ENCODE peak calls at places on chromosomes 7 and 10, in five cellular contexts. Q is IMR-90; P is adrenal gland; W is brain microvascular endothelial cell; O is CD8-positive, alpha-beta T cell. Y is an unnamed sample.

GRCh38 chr7:141754939-141755338 is 9.0 kb upstream of the TAS2R3 start:
- DNase-seq in Q (no peak), W (no peak), P (no peak), O (no peak), Y (no peak)

GRCh38 chr7:40525764-40526163 is 391.0 kb downstream of the SUGCT start:
- DNase-seq in Q (no peak), W (no peak), P (no peak), O (no peak), Y (no peak)

GRCh38 chr7:45000096-45001032 is at the start of gene CCM2:
- DNase-seq in O (no peak), W (no peak), P (peak), Q (peak), Y (no peak)

GRCh38 chr7:130974794-130975193 is 240.8 kb upstream of the KLF14 start:
- DNase-seq in W (no peak), O (no peak), P (no peak), Q (no peak), Y (no peak)

GRCh38 chr7:129948877-129949291 is 3.9 kb downstream of the UBE2H start:
- DNase-seq in Q (peak), W (peak), P (peak), O (peak), Y (peak)

GRCh38 chr7:30241767-30242166 is 42.6 kb upstream of the ZNRF2 start:
- DNase-seq in Q (no peak), W (no peak), O (no peak), P (no peak), Y (no peak)

GRCh38 chr7:11951909-11952308 is 119.9 kb upstream of the THSD7A start:
- DNase-seq in P (no peak), O (no peak), W (no peak), Q (no peak), Y (no peak)

GRCh38 chr10:24357344-24358021 is 148.5 kb downstream of the KIAA1217 start:
- DNase-seq in O (no peak), W (no peak), P (no peak), Q (no peak), Y (no peak)

GRCh38 chr7:22147113-22147512 is 201.4 kb upstream of the CDCA7L start:
- DNase-seq in O (no peak), P (no peak), Q (no peak), W (no peak), Y (no peak)

GRCh38 chr10:78505657-78506056 is 472.0 kb downstream of the RPS24 start:
- DNase-seq in W (no peak), Q (peak), O (no peak), P (no peak), Y (no peak)

GRCh38 chr10:91589015-91589655 is 43.7 kb downstream of the PPP1R3C start:
- DNase-seq in O (no peak), P (peak), Q (peak), W (peak), Y (no peak)

GRCh38 chr10:92124020-92124419 is 166.9 kb downstream of the CPEB3 start:
- DNase-seq in Q (no peak), W (no peak), O (no peak), P (no peak), Y (no peak)

GRCh38 chr7:100825215-100825671 is 2.1 kb downstream of the EPHB4 start:
- DNase-seq in Q (no peak), P (peak), O (no peak), W (no peak), Y (no peak)

GRCh38 chr10:73247509-73248258 is 629 bp upstream of the DNAJC9 start:
- DNase-seq in P (no peak), O (no peak), W (no peak), Q (peak), Y (no peak)

GRCh38 chr10:49177391-49178355 is 10.5 kb downstream of the TMEM273 start:
- DNase-seq in O (no peak), P (peak), W (peak), Q (peak), Y (peak)

GRCh38 chr10:103188853-103189252 is 4.2 kb downstream of the NT5C2 start:
- DNase-seq in P (no peak), O (no peak), W (no peak), Q (peak), Y (no peak)

GRCh38 chr7:107610353-107610752 is 30.3 kb downstream of the BCAP29 start:
- DNase-seq in O (no peak), P (no peak), W (no peak), Q (no peak), Y (no peak)

GRCh38 chr10:48594371-48594770 is 10.5 kb downstream of the ARHGAP22 start:
- DNase-seq in Q (no peak), W (no peak), P (no peak), O (no peak), Y (peak)

GRCh38 chr10:110458583-110458920 is 39.2 kb upstream of the DUSP5 start:
- DNase-seq in P (no peak), W (no peak), O (no peak), Q (no peak), Y (no peak)

GRCh38 chr10:36086976-36087726 is 445.1 kb upstream of the FZD8 start:
- DNase-seq in Q (no peak), P (no peak), W (no peak), O (no peak), Y (no peak)

GRCh38 chr7:30163231-30163894 is 28.6 kb downstream of the MTURN start:
- DNase-seq in W (peak), O (no peak), P (no peak), Q (no peak), Y (no peak)

GRCh38 chr10:103192089-103192450 is 1.0 kb downstream of the NT5C2 start:
- DNase-seq in O (no peak), P (no peak), W (no peak), Q (no peak), Y (no peak)

GRCh38 chr7:41701542-41701941 is 1.3 kb downstream of the INHBA start:
- DNase-seq in P (no peak), W (no peak), O (no peak), Q (peak), Y (no peak)

GRCh38 chr7:155750255-155751125 is 61.8 kb downstream of the SHH start:
- DNase-seq in Q (no peak), O (no peak), W (no peak), P (no peak), Y (no peak)

GRCh38 chr7:48337781-48338180 is 166.5 kb downstream of the ABCA13 start:
- DNase-seq in P (no peak), Q (no peak), O (no peak), W (no peak), Y (no peak)

GRCh38 chr7:731440-732085 is 4.5 kb upstream of the PRKAR1B start:
- DNase-seq in P (no peak), O (no peak), W (no peak), Q (no peak), Y (no peak)
- H3K27ac ChIP-seq in P (no peak), O (no peak), W (peak), Q (no peak), Y (no peak)

GRCh38 chr7:5662776-5663175 is 118.7 kb downstream of the RNF216 start:
- DNase-seq in Q (no peak), W (no peak), P (no peak), O (no peak), Y (no peak)

GRCh38 chr7:5657901-5658300 is 123.6 kb downstream of the RNF216 start:
- DNase-seq in P (no peak), W (no peak), Q (peak), O (no peak), Y (no peak)

GRCh38 chr7:5656233-5656632 is 125.2 kb downstream of the RNF216 start:
- DNase-seq in Q (no peak), O (no peak), P (no peak), W (no peak), Y (no peak)

GRCh38 chr7:5661941-5662340 is 119.5 kb downstream of the RNF216 start:
- DNase-seq in O (no peak), P (no peak), W (no peak), Q (no peak), Y (no peak)

GRCh38 chr7:5659584-5659983 is 121.9 kb downstream of the RNF216 start:
- DNase-seq in Q (no peak), O (no peak), P (no peak), W (no peak), Y (no peak)
- TF ChIP-seq CTCF in Q (no peak), O (no peak), P (no peak), W (no peak), Y (no peak)

DNA sequence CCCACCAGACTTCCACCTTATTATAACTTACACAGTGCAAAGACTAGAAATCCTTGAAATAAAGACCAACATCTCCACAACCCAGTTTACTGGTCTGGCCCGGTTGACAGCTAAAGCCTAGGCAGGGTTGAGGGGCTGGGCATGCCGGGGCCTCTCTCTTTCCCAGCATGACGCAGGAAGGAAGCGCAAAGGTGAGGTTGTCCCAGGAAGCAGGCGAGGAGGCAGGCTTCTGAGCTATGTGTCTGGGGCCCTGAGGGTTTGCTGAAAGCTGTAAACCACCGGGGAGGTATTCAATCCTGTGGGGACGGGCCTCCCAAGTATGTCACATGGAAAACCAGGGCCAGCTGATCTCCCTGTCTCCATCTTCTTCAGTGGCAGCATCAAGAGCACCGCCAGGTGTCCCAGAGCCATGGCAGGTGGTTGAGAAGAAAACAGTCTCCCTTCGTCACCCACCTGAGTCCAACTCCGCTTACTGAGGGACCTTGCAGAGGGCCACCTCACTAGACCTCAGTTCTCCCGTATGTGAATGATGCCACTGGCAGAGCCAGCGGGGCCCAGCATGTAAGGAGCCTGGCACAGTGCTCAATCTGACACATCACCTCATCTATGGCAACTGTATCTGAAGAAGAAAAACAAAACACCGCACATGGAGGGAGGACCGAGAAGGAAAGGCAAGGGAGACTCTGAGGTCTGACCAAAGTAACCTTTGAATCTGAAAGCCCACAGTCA is 49.5 kb downstream of the FAM53B start:
- DNase-seq in O (no peak), P (no peak), Q (no peak), W (no peak), Y (no peak)
- H3K27ac ChIP-seq in O (peak), P (no peak), Q (no peak), W (no peak), Y (no peak)

GRCh38 chr7:134024729-134025128 is 102.4 kb upstream of the LRGUK start:
- DNase-seq in Q (peak), P (no peak), O (no peak), W (no peak), Y (no peak)

GRCh38 chr7:134018321-134018720 is 108.8 kb upstream of the LRGUK start:
- DNase-seq in P (no peak), Q (no peak), O (no peak), W (no peak), Y (no peak)

GRCh38 chr7:134019251-134019650 is 107.9 kb upstream of the LRGUK start:
- DNase-seq in P (no peak), W (no peak), Q (no peak), O (no peak), Y (no peak)

GRCh38 chr7:134022512-134022911 is 104.6 kb upstream of the LRGUK start:
- DNase-seq in O (no peak), P (no peak), Q (no peak), W (no peak), Y (no peak)

DNA sequence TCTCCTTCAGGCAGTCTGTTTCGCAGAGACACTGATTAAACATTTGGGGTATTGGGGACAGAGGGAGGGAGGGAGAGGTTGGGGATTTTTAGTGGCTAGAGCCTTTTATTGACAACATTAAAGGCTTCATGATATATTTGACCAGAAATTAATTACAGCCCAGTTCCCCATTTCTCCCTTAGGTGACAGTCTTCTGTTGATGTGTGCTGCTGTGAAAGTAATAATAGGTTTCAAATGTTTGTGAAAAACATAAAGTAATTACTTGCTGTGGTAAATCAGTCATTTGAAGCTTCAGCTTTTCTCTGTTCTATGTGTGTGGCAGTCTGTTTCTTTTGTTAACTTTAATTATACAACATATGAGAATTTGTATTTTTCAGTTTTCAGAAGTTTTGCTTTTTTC is 105.3 kb upstream of the LRGUK start:
- DNase-seq in W (no peak), P (no peak), O (no peak), Q (no peak), Y (no peak)
- TF ChIP-seq CTCF in W (no peak), P (no peak), O (no peak), Q (no peak), Y (no peak)

GRCh38 chr10:121459279-121459764 is 138.9 kb downstream of the FGFR2 start:
- DNase-seq in O (no peak), Q (no peak), W (no peak), P (no peak), Y (no peak)
- H3K27ac ChIP-seq in O (no peak), Q (no peak), W (no peak), P (no peak), Y (peak)

DNA sequence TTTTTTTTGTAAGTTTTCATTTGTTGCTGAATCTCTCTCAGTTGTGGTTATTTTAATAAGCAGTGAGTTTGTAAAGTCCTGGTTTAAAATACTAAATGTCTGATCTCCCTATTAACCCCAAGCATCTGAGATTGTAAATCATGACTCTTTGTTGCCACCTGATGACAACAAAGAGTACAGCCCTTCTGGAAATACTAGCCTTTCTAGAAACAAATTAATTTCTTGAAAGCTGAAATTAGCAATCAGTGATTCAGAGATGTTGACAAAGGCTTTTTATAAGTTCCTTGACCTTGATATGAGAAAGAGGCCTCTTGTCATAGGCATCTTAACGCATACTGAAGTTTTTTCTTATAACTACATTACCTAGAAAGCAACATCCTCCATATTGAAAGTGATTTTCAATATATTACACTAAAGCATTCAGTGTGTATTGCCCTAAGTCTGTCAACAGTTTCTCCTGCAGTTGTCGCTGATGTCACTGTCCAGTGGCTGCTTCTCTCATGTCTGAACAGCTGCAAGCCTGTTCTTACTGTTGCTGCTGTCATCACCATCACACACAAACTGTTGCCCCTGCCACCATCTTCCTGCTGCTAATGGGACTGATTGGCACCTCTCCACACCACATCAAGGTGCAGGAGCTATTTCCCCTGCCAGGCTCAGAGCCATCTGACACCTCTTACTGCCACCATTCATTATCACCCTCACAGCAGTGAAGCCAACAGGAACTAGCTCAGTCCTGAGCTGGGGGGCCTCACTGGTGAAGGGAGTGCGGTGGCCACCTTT is 95.1 kb upstream of the LRGUK start:
- DNase-seq in P (no peak), O (no peak), Q (peak), W (no peak), Y (no peak)
- TF ChIP-seq CTCF in P (no peak), O (no peak), Q (peak), W (no peak), Y (no peak)

GRCh38 chr7:1058821-1059199 is 14.5 kb downstream of the GPR146 start:
- DNase-seq in W (no peak), Q (peak), O (no peak), P (no peak), Y (no peak)

GRCh38 chr7:1056785-1057410 is 12.6 kb downstream of the GPR146 start:
- DNase-seq in P (no peak), O (no peak), Q (no peak), W (no peak), Y (no peak)

GRCh38 chr7:1058311-1058710 is 14.0 kb downstream of the GPR146 start:
- DNase-seq in W (no peak), O (no peak), P (no peak), Q (no peak), Y (no peak)

GRCh38 chr7:1056006-1056784 is 11.8 kb downstream of the GPR146 start:
- DNase-seq in P (no peak), O (no peak), Q (no peak), W (no peak), Y (no peak)

GRCh38 chr7:1057416-1058291 is 13.3 kb downstream of the GPR146 start:
- DNase-seq in O (no peak), W (no peak), Q (no peak), P (no peak), Y (no peak)
- H3K27ac ChIP-seq in O (no peak), W (no peak), Q (no peak), P (no peak), Y (no peak)